ENCODE peak calls at places on chromosomes 12 and 14, in nine cellular contexts. S, U, Y, K, C, R, M, T and Q are unnamed samples.

GRCh38 chr12:125015680-125016310 is 22.4 kb downstream of the BRI3BP start:
- DNase-seq in T (no peak), S (no peak), M (no peak), R (no peak), Y (no peak), K (no peak), U (no peak), C (no peak), Q (no peak)

GRCh38 chr12:68020699-68021098 is 31.5 kb downstream of the IFNG-AS1 start:
- DNase-seq in U (no peak), S (no peak), R (no peak), M (no peak), Y (no peak), T (no peak), K (no peak), C (no peak), Q (no peak)

GRCh38 chr12:55972906-55973597 is 826 bp upstream of the RAB5B start:
- DNase-seq in T (peak), K (no peak), R (no peak), M (peak), Y (no peak), C (no peak), U (no peak), S (peak), Q (no peak)

GRCh38 chr12:3436496-3437060 is 54.4 kb upstream of the PRMT8 start:
- DNase-seq in Y (no peak), K (no peak), C (no peak), R (peak), U (no peak), M (no peak), T (no peak), S (no peak), Q (no peak)

GRCh38 chr12:51244269-51244668 is 5.6 kb downstream of the DAZAP2 start:
- DNase-seq in S (peak), T (peak), R (no peak), M (no peak), Y (no peak), C (no peak), K (peak), U (no peak), Q (no peak)

GRCh38 chr12:54017027-54017788 is 8.4 kb downstream of the HOXC8 start:
- DNase-seq in T (no peak), S (no peak), M (no peak), C (peak), U (peak), K (peak), Y (no peak), R (no peak), Q (peak)

GRCh38 chr12:15496738-15497137 is 174.4 kb downstream of the PTPRO start:
- DNase-seq in T (no peak), K (no peak), M (no peak), R (no peak), C (no peak), S (no peak), U (no peak), Y (no peak), Q (no peak)

GRCh38 chr14:102500190-102500661 is 9.3 kb downstream of the ANKRD9 start:
- DNase-seq in S (peak), Y (peak), K (peak), C (no peak), R (peak), T (peak), M (peak), U (no peak), Q (no peak)

GRCh38 chr12:48104531-48104930 is 1.3 kb downstream of the SENP1 start:
- DNase-seq in M (no peak), C (no peak), R (no peak), Y (no peak), T (no peak), S (no peak), K (no peak), U (no peak), Q (no peak)

GRCh38 chr14:99191663-99192621 is 80.1 kb downstream of the BCL11B start:
- DNase-seq in M (no peak), Y (peak), R (peak), U (peak), S (peak), T (peak), K (peak), C (no peak), Q (peak)

GRCh38 chr12:3193755-3194154 is 116.6 kb downstream of the TSPAN9 start:
- DNase-seq in Y (no peak), M (no peak), C (no peak), R (no peak), S (no peak), T (no peak), U (no peak), K (no peak), Q (no peak)

GRCh38 chr12:32611986-32612385 is 67.1 kb upstream of the DNM1L start:
- DNase-seq in S (no peak), R (no peak), M (no peak), K (no peak), T (no peak), U (no peak), C (no peak), Y (no peak), Q (no peak)

GRCh38 chr14:101852785-101853184 is 91.3 kb downstream of the PPP2R5C start:
- DNase-seq in U (no peak), T (no peak), C (no peak), R (no peak), S (no peak), K (no peak), Y (no peak), M (no peak), Q (no peak)

GRCh38 chr14:39859314-39859713 is 427.1 kb upstream of the FBXO33 start:
- DNase-seq in U (no peak), M (no peak), C (no peak), K (no peak), R (no peak), T (no peak), S (no peak), Y (no peak), Q (no peak)

GRCh38 chr12:23947395-23947794 is 2.1 kb downstream of the SOX5 start:
- DNase-seq in K (no peak), U (no peak), T (no peak), C (no peak), R (no peak), S (no peak), Y (no peak), M (no peak), Q (no peak)

GRCh38 chr14:64147126-64147790 is 146.9 kb downstream of the ESR2 start:
- DNase-seq in R (no peak), K (peak), S (peak), Y (no peak), T (no peak), M (no peak), C (no peak), U (no peak), Q (no peak)

GRCh38 chr14:35835208-35835982 is 9.3 kb downstream of the BRMS1L start:
- DNase-seq in S (no peak), R (no peak), M (no peak), Y (no peak), U (no peak), T (no peak), K (no peak), C (no peak), Q (no peak)

GRCh38 chr12:5524116-5524768 is 92.3 kb downstream of the NTF3 start:
- DNase-seq in T (no peak), U (no peak), K (no peak), C (no peak), R (no peak), M (no peak), S (no peak), Y (no peak), Q (no peak)

GRCh38 chr12:42978718-42979117 is 389.2 kb upstream of the PRICKLE1 start:
- DNase-seq in S (no peak), U (no peak), Y (no peak), R (no peak), K (no peak), T (no peak), C (no peak), M (no peak), Q (no peak)

GRCh38 chr14:102693006-102693755 is 84.1 kb upstream of the TRAF3 start:
- DNase-seq in U (no peak), M (no peak), K (no peak), T (no peak), R (no peak), S (no peak), Y (no peak), C (no peak), Q (no peak)

GRCh38 chr12:22408605-22409004 is 74.1 kb upstream of the ST8SIA1 start:
- DNase-seq in R (peak), Y (no peak), M (no peak), S (no peak), C (no peak), K (no peak), T (no peak), U (no peak), Q (no peak)

GRCh38 chr12:29073631-29074239 is 75.3 kb upstream of the FAR2 start:
- DNase-seq in U (no peak), K (peak), C (peak), R (no peak), Y (no peak), T (peak), S (peak), M (no peak), Q (peak)

GRCh38 chr12:94304012-94304411 is 155.6 kb downstream of the PLXNC1 start:
- DNase-seq in M (no peak), U (no peak), R (no peak), K (no peak), C (no peak), Y (no peak), S (no peak), T (no peak), Q (no peak)
- TF ChIP-seq CTCF in M (no peak), U (no peak), R (no peak), K (no peak), C (no peak), Y (no peak), S (no peak), T (no peak), Q (no peak)

DNA sequence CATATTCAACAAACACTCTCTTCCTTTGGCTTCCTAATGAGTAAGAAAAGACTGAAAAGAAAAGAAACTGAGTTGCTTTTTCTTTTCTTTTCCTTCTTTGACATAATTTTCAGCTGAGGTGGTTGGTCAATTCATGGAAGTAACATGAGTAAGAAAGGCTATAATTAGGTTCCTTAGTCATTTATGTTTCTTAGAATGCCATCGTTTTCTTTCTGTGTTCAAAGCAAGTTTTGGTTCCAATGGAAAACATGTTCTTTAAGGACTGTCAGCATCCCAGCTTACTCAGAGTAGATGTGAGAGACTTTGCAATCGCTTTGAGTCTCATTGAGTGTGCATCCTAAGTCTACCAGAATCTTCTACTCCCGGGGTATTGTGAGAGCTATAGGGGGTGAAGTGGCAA is 882.4 kb downstream of the DIO2 start:
- DNase-seq in C (no peak), K (peak), U (no peak), T (no peak), Y (no peak), S (peak), R (no peak), M (no peak), Q (no peak)
- TF ChIP-seq CTCF in C (no peak), K (no peak), U (no peak), T (no peak), Y (no peak), S (no peak), R (no peak), M (no peak), Q (no peak)

GRCh38 chr12:11785722-11786121 is 136.2 kb downstream of the ETV6 start:
- DNase-seq in Y (no peak), M (no peak), C (no peak), R (no peak), U (no peak), T (peak), S (peak), K (peak), Q (peak)

GRCh38 chr12:11787437-11787836 is 138.0 kb downstream of the ETV6 start:
- DNase-seq in K (no peak), Y (no peak), S (no peak), M (no peak), U (no peak), C (no peak), R (no peak), T (no peak), Q (no peak)

GRCh38 chr12:11782914-11783420 is 133.5 kb downstream of the ETV6 start:
- DNase-seq in M (no peak), C (no peak), Y (no peak), S (no peak), R (no peak), U (no peak), T (no peak), K (no peak), Q (no peak)

GRCh38 chr12:11786638-11787365 is 137.3 kb downstream of the ETV6 start:
- DNase-seq in U (no peak), R (no peak), S (no peak), Y (no peak), M (no peak), C (no peak), T (no peak), K (no peak), Q (no peak)

GRCh38 chr12:11787921-11788849 is 138.7 kb downstream of the ETV6 start:
- DNase-seq in M (no peak), T (no peak), C (no peak), R (no peak), Y (no peak), S (no peak), U (no peak), K (no peak), Q (no peak)
- TF ChIP-seq CTCF in M (no peak), T (no peak), C (no peak), R (no peak), Y (no peak), S (no peak), U (no peak), K (no peak), Q (no peak)

GRCh38 chr14:61567838-61568571 is 127.3 kb upstream of the HIF1A start:
- DNase-seq in S (no peak), M (peak), C (no peak), R (no peak), U (no peak), T (no peak), K (no peak), Y (no peak), Q (no peak)
- TF ChIP-seq CTCF in S (no peak), M (no peak), C (no peak), R (no peak), U (no peak), T (peak), K (no peak), Y (no peak), Q (no peak)

DNA sequence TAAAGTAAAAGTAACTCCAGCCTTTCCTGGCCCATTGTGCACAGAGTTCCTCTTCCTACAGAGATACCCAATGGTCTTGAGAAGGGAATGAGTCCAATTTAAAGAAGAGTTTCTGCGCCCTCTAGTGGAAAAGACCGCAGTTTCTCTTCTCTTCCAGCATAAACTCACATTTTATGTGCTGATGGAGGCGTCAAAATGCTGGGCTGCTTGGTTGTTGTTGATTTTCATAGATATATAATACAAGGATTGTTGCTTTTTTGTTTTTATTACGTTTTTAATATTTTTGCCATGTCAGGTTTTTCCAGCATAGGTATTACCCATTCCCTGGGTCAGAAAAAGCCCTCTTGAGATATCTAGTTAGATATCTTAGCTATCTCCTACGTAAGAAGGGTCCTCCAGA is 356.9 kb upstream of the STXBP6 start:
- DNase-seq in K (peak), T (peak), S (peak), U (peak), R (no peak), C (peak), Y (no peak), M (peak), Q (no peak)
- TF ChIP-seq CTCF in K (peak), T (peak), S (peak), U (peak), R (no peak), C (peak), Y (no peak), M (peak), Q (peak)

DNA sequence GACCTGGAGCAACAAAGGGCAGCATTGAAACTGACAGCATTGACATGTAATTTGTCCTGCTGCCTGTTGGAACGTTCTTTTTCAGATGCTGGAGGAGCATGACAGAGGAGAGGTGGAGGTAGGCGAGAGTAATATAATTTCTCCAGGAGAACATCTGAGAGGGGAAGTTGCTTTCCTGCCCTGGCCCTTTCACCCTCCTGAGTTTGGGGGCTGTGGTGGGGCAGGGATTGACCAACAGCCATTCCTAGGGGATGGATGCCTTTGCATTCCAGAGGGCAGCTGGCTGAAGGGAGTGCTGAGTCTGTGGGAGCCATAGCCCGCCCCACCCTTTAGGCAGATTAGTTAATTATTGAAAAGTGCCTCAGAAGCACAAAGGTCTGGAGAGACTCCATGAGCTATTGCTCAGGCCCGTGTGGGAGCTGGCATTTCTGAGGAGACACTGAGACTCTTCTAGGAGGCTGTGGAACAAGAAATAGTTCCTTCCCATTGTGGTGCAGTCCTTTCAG is 73.5 kb downstream of the ARF6 start:
- DNase-seq in K (no peak), T (peak), R (no peak), U (no peak), Y (no peak), S (no peak), C (peak), M (peak), Q (no peak)
- TF ChIP-seq CTCF in K (no peak), T (no peak), R (no peak), U (no peak), Y (no peak), S (no peak), C (no peak), M (peak), Q (no peak)

GRCh38 chr14:21933681-21934080 is 260.1 kb upstream of the OR4E1 start:
- DNase-seq in T (no peak), R (no peak), S (no peak), M (no peak), C (no peak), K (no peak), U (no peak), Y (no peak), Q (peak)
- TF ChIP-seq CTCF in T (no peak), R (no peak), S (no peak), M (peak), C (peak), K (no peak), U (no peak), Y (no peak), Q (peak)

GRCh38 chr14:30331030-30331429 is 227.9 kb upstream of the G2E3 start:
- DNase-seq in U (no peak), Y (no peak), S (no peak), R (no peak), K (no peak), T (no peak), M (no peak), C (no peak), Q (no peak)

GRCh38 chr14:30333934-30334333 is 225.0 kb upstream of the G2E3 start:
- DNase-seq in M (no peak), R (no peak), C (no peak), Y (no peak), U (no peak), S (peak), K (peak), T (no peak), Q (no peak)

GRCh38 chr14:30332374-30332773 is 226.6 kb upstream of the G2E3 start:
- DNase-seq in U (no peak), M (no peak), C (no peak), K (no peak), T (no peak), Y (no peak), R (no peak), S (no peak), Q (no peak)

DNA sequence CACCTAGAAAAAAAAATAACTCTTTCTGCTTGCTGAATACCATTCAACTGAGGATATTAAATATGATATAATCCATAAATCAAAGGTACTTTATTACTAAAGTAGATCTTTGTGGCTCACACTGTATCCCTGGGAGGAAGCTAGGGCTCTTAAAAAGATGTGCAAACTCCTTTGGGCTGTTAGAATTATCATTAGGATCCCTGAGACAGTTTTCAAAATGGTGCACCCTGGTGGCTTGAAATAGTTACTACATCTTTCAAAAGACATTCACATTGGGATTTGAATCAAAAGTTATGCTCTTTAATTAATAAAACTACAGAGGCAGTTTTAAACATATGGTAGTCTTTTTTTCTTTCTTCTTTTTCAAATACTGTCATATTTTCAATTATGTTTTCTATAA is 228.5 kb upstream of the G2E3 start:
- DNase-seq in Y (no peak), T (peak), R (no peak), S (no peak), U (no peak), M (no peak), K (peak), C (no peak), Q (peak)
- TF ChIP-seq CTCF in Y (no peak), T (peak), R (no peak), S (peak), U (no peak), M (no peak), K (peak), C (no peak), Q (peak)